ENCODE peak calls at places on chromosomes 13 and 19, in six cellular contexts. N, J, F, Q, O and U are unnamed samples.

GRCh38 chr19:5172859-5173577 is 167.6 kb downstream of the PTPRS start:
- DNase-seq in N (peak; percentile 98), O (peak; percentile 32), F (no peak), J (no peak), Q (peak; percentile 99), U (peak; percentile 50)

GRCh38 chr19:39237200-39238184 is 7.3 kb downstream of the IFNL3 start:
- DNase-seq in F (no peak), J (peak; percentile 74), N (no peak), Q (no peak), O (no peak), U (no peak)

GRCh38 chr19:952049-952679 is 26.3 kb downstream of the ARID3A start:
- DNase-seq in F (no peak), O (no peak), Q (no peak), N (no peak), J (no peak), U (no peak)

GRCh38 chr13:76825415-76825814 is 60.8 kb downstream of the KCTD12 start:
- DNase-seq in F (no peak), Q (no peak), J (no peak), N (peak; percentile 33), O (no peak), U (no peak)

GRCh38 chr19:47447470-47448359 is 24.0 kb downstream of the SLC8A2 start:
- DNase-seq in Q (no peak), O (no peak), F (no peak), N (peak; percentile 22), J (peak; percentile 41), U (no peak)

GRCh38 chr19:34034318-34034846 is 137.9 kb upstream of the LSM14A start:
- DNase-seq in N (no peak), Q (no peak), J (no peak), F (no peak), O (no peak), U (no peak)

GRCh38 chr13:36344886-36345437 is 1.2 kb downstream of the SPART start:
- DNase-seq in N (no peak), J (no peak), Q (no peak), O (no peak), F (no peak), U (no peak)

GRCh38 chr13:24168392-24168750 is 7.9 kb downstream of the SPATA13 start:
- DNase-seq in N (no peak), F (no peak), O (no peak), J (no peak), Q (no peak), U (no peak)

GRCh38 chr19:16504271-16504670 is 8.1 kb downstream of the C19orf44 start:
- DNase-seq in O (no peak), J (no peak), Q (no peak), N (no peak), F (no peak), U (no peak)

GRCh38 chr19:2484178-2484937 is 8.4 kb downstream of the GADD45B start:
- DNase-seq in F (no peak), O (no peak), N (no peak), J (no peak), Q (no peak), U (no peak)

GRCh38 chr13:110650436-110650835 is 35.1 kb downstream of the NAXD start:
- DNase-seq in J (no peak), O (no peak), Q (no peak), N (no peak), F (no peak), U (no peak)

GRCh38 chr19:3785464-3785937 is 680 bp downstream of the MATK start:
- DNase-seq in J (no peak), F (no peak), O (no peak), Q (no peak), N (no peak), U (no peak)

GRCh38 chr19:38739440-38740251 is 4.6 kb downstream of the CAPN12 start:
- DNase-seq in J (no peak), F (no peak), N (no peak), O (no peak), Q (no peak), U (no peak)

GRCh38 chr13:83895994-83896580 is 13.8 kb upstream of the SLITRK1 start:
- DNase-seq in J (no peak), N (peak; percentile 6), F (no peak), Q (no peak), O (no peak), U (no peak)

GRCh38 chr19:34712606-34713261 is 21.3 kb upstream of the ZNF181 start:
- DNase-seq in Q (peak; percentile 10), J (peak; percentile 50), F (no peak), O (no peak), N (peak; percentile 82), U (peak; percentile 23)

GRCh38 chr13:94588575-94588974 is 7.4 kb downstream of the TGDS start:
- DNase-seq in J (no peak), F (no peak), O (no peak), N (no peak), Q (no peak), U (no peak)
- TF ChIP-seq CTCF in J (no peak), F (no peak), O (no peak), N (no peak), Q (no peak), U (no peak)

DNA sequence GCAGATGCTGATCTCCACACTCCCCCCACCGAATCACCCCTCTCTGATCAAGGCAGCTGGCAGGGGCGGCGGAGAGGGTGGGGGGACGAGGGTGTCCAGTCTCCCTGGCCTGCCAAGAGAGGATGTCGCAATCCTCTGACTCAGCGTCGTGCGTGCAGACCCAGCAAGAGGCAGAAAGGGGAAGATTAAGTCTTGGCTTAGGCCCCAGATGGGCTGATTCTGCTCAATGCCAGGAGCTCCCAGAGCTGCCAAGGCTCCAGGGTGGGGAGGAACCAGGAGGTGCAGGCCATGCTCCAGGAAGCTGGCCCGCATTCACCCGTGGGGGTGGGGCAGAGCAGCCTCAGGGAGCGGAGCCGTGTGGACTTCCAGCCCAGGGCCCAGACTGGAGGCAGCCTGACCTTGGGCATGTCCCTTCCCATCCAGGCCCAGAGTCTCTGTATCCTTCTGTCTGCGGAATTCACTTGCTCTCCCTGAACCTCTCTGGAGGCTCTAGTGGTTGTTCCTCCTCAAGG is 6.6 kb upstream of the BCL3 start:
- DNase-seq in N (peak; percentile 100), F (peak; percentile 95), Q (peak; percentile 98), J (peak; percentile 97), O (peak; percentile 96), U (peak; percentile 99)
- H3K4me3 ChIP-seq in N (no peak overlapping the region), F (no peak overlapping the region), Q (no peak overlapping the region), J (no peak overlapping the region), O (peak overlapping the region; percentile 10), U (no peak overlapping the region)

GRCh38 chr13:42225051-42225450 is 46.9 kb upstream of the AKAP11 start:
- DNase-seq in Q (no peak), F (no peak), O (no peak), J (no peak), N (no peak), U (no peak)
- TF ChIP-seq CTCF in Q (no peak), F (no peak), O (no peak), J (no peak), N (no peak), U (no peak)

DNA sequence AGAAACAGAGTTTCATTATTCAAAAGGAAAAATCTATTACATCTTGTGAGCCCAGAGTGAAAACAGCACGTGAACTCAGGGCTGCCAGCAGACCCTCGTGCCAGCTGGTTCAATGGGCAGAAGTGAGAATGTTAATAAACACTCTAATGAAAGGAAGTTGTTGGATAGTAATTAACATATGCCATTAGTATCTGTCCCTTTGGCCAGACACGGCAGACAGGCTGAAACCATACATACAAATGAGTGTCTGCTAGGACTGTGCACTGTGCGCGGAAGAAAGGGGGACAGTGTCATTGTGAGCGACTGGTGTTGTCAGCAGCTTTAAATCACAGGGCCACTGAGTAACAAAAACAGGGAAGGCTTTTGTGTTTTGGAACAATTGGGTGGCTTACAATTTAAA is 121.9 kb upstream of the TSC22D1 start:
- DNase-seq in N (no peak), J (no peak), F (no peak), O (no peak), Q (no peak), U (no peak)
- H3K4me3 ChIP-seq in N (no peak overlapping the region), J (no peak overlapping the region), F (no peak overlapping the region), O (no peak overlapping the region), Q (no peak overlapping the region), U (no peak overlapping the region)

DNA sequence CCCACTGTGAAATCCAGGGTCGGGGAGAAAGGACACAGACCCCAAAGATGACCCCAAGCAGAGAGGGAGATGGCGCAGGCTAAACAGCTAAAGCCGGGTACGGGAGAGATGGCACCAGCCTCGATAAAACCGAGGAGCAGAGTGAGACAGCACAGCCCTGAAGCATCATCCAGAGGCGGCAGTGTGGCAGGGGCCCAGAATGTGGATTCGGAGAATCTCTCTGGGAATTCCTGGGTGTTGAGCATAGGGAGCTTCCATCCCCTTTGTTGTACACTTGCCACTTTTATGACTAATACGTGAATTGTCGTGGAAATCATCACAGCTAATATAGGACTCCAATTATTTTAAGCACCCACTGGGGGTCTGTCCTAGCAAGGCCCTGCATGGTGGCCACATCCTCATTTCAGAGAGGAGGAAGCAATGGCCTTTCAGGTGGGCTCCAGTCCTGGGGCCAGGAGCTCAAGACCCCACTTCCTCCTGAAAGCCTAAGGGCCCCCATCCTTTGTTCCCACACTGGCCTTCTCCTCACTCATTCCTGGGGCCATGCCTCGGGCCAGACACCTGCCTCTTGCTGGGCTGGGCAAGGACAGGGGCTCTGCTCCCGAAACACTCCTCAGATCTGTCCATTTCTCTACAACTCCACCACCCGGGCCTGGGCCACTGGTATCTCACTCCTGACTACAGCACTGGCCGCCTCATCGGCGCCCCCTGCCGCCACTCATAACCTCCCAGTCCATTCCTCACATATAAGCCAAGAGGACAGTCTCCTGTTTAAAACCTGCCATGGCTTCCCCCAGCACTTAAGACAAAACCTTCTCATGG is 29.3 kb upstream of the ATP1A3 start:
- DNase-seq in J (peak; percentile 24), Q (no peak), F (no peak), N (peak; percentile 8), O (no peak), U (no peak)
- TF ChIP-seq CTCF in J (peak; percentile 18), Q (peak; percentile 52), F (no peak), N (peak; percentile 29), O (no peak), U (peak; percentile 50)